ENCODE peak calls at places on chromosomes 16 and 17, in six cellular contexts. F is MM.1S; T is Peyer's patch; M is left ventricle myocardium inferior; A is HepG2; K is CD4-positive, CD25-positive, alpha-beta regulatory T cell. Y is an unnamed sample. For H3K4me1, the result is how much of the 10 kb centered on the place peaks cover.

GRCh38 chr17:27315322-27315721 is 21.4 kb downstream of the WSB1 start:
- DNase-seq in F (no peak), T (peak), K (no peak), A (no peak), M (peak), Y (no peak)

GRCh38 chr16:67092227-67092626 is 17.5 kb upstream of the PHAF1 start:
- DNase-seq in A (no peak), M (no peak), K (no peak), F (no peak), T (no peak), Y (no peak)

GRCh38 chr16:61715392-61715791 is 320.8 kb downstream of the CDH8 start:
- DNase-seq in T (no peak), K (no peak), F (no peak), A (no peak), M (no peak), Y (no peak)

GRCh38 chr16:1741553-1742165 is 29.7 kb downstream of the NME3 start:
- DNase-seq in F (no peak), K (no peak), T (no peak), M (no peak), A (no peak), Y (no peak)

GRCh38 chr17:68849673-68850260 is 105.4 kb downstream of the ABCA8 start:
- DNase-seq in K (no peak), F (no peak), T (no peak), M (no peak), A (no peak), Y (no peak)

GRCh38 chr17:55742272-55743102 is 8.4 kb upstream of the PCTP start:
- DNase-seq in T (no peak), K (no peak), A (peak), M (no peak), F (peak), Y (no peak)

GRCh38 chr16:73019456-73020362 is 28.2 kb downstream of the ZFHX3 start:
- DNase-seq in A (no peak), T (peak), F (no peak), M (no peak), K (no peak), Y (no peak)

GRCh38 chr16:11542069-11542775 is 44.5 kb downstream of the LITAF start:
- DNase-seq in K (no peak), T (no peak), M (no peak), F (no peak), A (no peak), Y (no peak)

GRCh38 chr16:47644661-47645060 is 183.5 kb downstream of the PHKB start:
- DNase-seq in F (no peak), A (no peak), M (no peak), T (no peak), K (no peak), Y (no peak)

GRCh38 chr16:75022567-75022966 is 23.7 kb downstream of the ZNRF1 start:
- DNase-seq in K (no peak), A (no peak), F (no peak), T (no peak), M (no peak), Y (no peak)

GRCh38 chr17:55273579-55274370 is 9.0 kb downstream of the HLF start:
- DNase-seq in F (no peak), T (peak), M (peak), A (no peak), K (no peak), Y (no peak)

GRCh38 chr17:81921531-81921862 is 3.5 kb upstream of the SIRT7 start:
- DNase-seq in K (no peak), M (no peak), F (no peak), A (no peak), T (no peak), Y (no peak)

GRCh38 chr16:12096162-12096781 is 119.7 kb downstream of the SNX29 start:
- DNase-seq in F (no peak), T (no peak), K (no peak), M (no peak), A (no peak), Y (no peak)

GRCh38 chr17:3556905-3557767 is 476 bp downstream of the TRPV3 start:
- DNase-seq in A (no peak), K (no peak), F (peak), T (peak), M (no peak), Y (no peak)

GRCh38 chr16:17469011-17469741 is 1.6 kb downstream of the XYLT1 start:
- DNase-seq in A (no peak), F (peak), M (no peak), K (no peak), T (peak), Y (no peak)

GRCh38 chr17:78324391-78325075 is 35.3 kb downstream of the SOCS3 start:
- DNase-seq in F (no peak), M (peak), K (no peak), A (no peak), T (peak), Y (no peak)

GRCh38 chr16:55126456-55126855 is 195.8 kb downstream of the IRX5 start:
- DNase-seq in T (no peak), A (no peak), K (no peak), F (no peak), M (no peak), Y (no peak)

GRCh38 chr17:39951924-39952664 is 10.7 kb upstream of the GSDMA start:
- DNase-seq in T (peak), A (no peak), K (no peak), F (no peak), M (no peak), Y (no peak)

GRCh38 chr17:74549343-74549742 is 3.4 kb upstream of the CD300C start:
- DNase-seq in M (no peak), T (no peak), F (no peak), K (no peak), A (no peak), Y (no peak)

GRCh38 chr16:89785523-89786155 is 30.8 kb downstream of the FANCA start:
- DNase-seq in T (peak), M (no peak), A (no peak), F (no peak), K (no peak), Y (peak)

GRCh38 chr17:78172284-78173024 is 4.1 kb downstream of the SYNGR2 start:
- DNase-seq in A (no peak), K (no peak), F (peak), M (peak), T (peak), Y (no peak)

GRCh38 chr17:40194821-40195220 is 17.6 kb downstream of the RAPGEFL1 start:
- DNase-seq in F (no peak), A (no peak), K (no peak), T (no peak), M (no peak), Y (no peak)

GRCh38 chr17:41665566-41666335 is 22.9 kb upstream of the EIF1 start:
- DNase-seq in K (peak), A (peak), M (peak), F (peak), T (peak), Y (peak)

GRCh38 chr17:67390646-67391480 is 13.8 kb downstream of the PITPNC1 start:
- DNase-seq in A (peak), K (peak), T (peak), F (no peak), M (no peak), Y (peak)

GRCh38 chr17:48637323-48638260 is 11.4 kb upstream of the HOXB9 start:
- DNase-seq in T (no peak), K (no peak), A (no peak), M (no peak), F (no peak), Y (no peak)

GRCh38 chr17:73820686-73821448 is 176.6 kb upstream of the SDK2 start:
- DNase-seq in M (no peak), A (no peak), T (no peak), F (no peak), K (no peak), Y (no peak)

GRCh38 chr17:17350491-17351355 is 47.5 kb downstream of the NT5M start:
- DNase-seq in K (no peak), F (no peak), A (no peak), M (no peak), T (peak), Y (no peak)

GRCh38 chr17:40104570-40105471 is 4.4 kb upstream of the NR1D1 start:
- DNase-seq in F (peak), T (no peak), M (peak), A (no peak), K (no peak), Y (no peak)

GRCh38 chr17:66338937-66339336 is 36.5 kb downstream of the PRKCA start:
- DNase-seq in K (no peak), M (no peak), T (no peak), F (no peak), A (no peak), Y (no peak)

GRCh38 chr17:58541249-58541648 is 26.8 kb upstream of the MTMR4 start:
- DNase-seq in A (no peak), T (no peak), K (no peak), F (peak), M (no peak), Y (no peak)

GRCh38 chr17:61536417-61536955 is 54.5 kb downstream of the NACA2 start:
- DNase-seq in M (no peak), F (no peak), A (no peak), T (no peak), K (no peak), Y (no peak)

GRCh38 chr16:69031877-69032301 is 73.6 kb upstream of the HAS3 start:
- DNase-seq in T (peak), A (peak), F (no peak), K (no peak), M (no peak), Y (no peak)

GRCh38 chr16:89798126-89798525 is 18.3 kb downstream of the FANCA start:
- DNase-seq in M (no peak), F (no peak), T (no peak), A (no peak), K (no peak), Y (no peak)

GRCh38 chr17:75209061-75209460 is 3.6 kb downstream of the NUP85 start:
- DNase-seq in A (no peak), K (no peak), T (no peak), M (no peak), F (no peak), Y (no peak)

GRCh38 chr16:66845791-66846221 is 1.6 kb downstream of the CA7 start:
- DNase-seq in M (no peak), K (no peak), T (peak), F (no peak), A (no peak), Y (no peak)

GRCh38 chr17:58232707-58233156 is 5.7 kb upstream of the LPO start:
- DNase-seq in T (no peak), K (no peak), F (peak), A (no peak), M (no peak), Y (no peak)

GRCh38 chr17:80596760-80597608 is 52.3 kb downstream of the RPTOR start:
- DNase-seq in F (no peak), K (no peak), M (no peak), T (no peak), A (no peak), Y (no peak)

GRCh38 chr17:10033982-10034381 is 128.9 kb upstream of the RCVRN start:
- DNase-seq in M (no peak), K (no peak), A (no peak), F (no peak), T (no peak), Y (no peak)
- H3K4me3 ChIP-seq in M (peak), K (no peak), A (no peak), F (no peak), T (no peak), Y (no peak)

GRCh38 chr17:28416703-28417311 is 10.8 kb upstream of the SLC46A1 start:
- DNase-seq in A (peak), F (peak), T (peak), M (no peak), K (peak), Y (peak)

GRCh38 chr17:28412131-28412530 is 6.1 kb upstream of the SLC46A1 start:
- DNase-seq in T (no peak), M (no peak), A (no peak), F (no peak), K (no peak), Y (no peak)

GRCh38 chr17:28421775-28422305 is 15.8 kb upstream of the SLC46A1 start:
- DNase-seq in F (no peak), K (no peak), T (no peak), M (no peak), A (no peak), Y (no peak)

GRCh38 chr17:28413804-28414203 is 7.8 kb upstream of the SLC46A1 start:
- DNase-seq in A (no peak), K (no peak), T (no peak), F (no peak), M (no peak), Y (no peak)

DNA sequence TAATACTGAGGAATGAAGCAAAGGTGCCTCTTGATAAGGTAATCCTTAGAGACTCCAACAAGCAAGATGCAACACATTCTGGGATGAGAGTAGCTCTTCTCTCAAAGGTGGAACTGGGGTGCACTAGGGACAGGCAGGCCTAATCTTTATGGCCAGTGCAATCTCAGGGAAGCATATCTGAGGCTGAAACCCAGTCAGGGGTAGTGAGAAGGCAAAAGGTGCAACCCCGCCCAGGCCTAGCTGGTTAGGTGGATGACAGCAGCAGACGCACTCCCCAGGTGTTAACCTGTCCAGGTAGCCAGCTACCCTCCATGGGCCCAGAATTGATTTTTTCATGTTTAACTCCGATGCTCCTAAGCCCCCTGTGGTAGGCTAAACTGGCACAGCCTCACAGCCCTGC is 9.9 kb upstream of the SLC46A1 start:
- DNase-seq in F (no peak), A (no peak), K (no peak), M (no peak), T (no peak), Y (no peak)
- H3K4me1 ChIP-seq in F (under half), A (under half), K (under half), M (under half), T (under half), Y (under half)

DNA sequence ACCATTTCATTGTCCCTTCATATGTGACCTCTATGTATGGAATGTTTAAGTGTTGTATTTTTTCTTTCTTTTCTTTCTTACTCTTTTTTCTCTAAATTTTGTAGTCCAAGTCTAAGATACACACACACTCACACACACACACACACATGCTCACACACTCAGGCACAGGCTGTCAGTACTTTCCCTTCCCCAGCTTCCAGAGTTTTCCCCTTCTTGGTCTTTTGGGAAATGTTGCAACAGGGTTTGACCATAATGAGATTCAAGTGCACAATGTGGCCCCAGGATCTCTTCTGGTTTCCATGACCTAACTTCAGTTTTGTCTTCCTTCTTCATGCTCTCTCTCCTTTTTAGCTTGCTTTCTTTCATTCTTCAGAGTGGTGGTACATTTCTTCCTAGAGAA is 289.8 kb upstream of the FOXF1 start:
- DNase-seq in K (no peak), F (no peak), T (no peak), M (no peak), A (no peak), Y (no peak)
- H3K4me3 ChIP-seq in K (no peak), F (no peak), T (no peak), M (no peak), A (no peak), Y (no peak)

DNA sequence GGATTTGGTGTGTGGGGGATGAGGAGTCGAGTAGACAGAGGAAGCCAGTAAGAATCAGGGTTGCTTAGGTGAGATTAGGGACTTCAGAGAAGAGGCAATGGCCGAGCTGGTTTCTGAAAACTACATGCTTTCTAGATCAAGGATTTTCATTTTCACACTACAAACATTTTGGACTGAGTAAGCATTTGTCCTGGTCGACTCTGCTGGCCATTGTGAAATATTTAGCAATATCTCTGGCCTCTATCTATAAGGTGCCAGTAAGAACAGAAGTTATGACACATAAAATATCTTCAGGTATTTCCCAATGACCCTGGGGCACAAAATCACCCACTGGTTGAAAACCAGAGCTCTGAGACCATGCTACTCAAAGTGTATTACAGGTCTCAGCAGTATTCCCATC is 1275.1 kb upstream of the CDH8 start:
- DNase-seq in F (no peak), M (no peak), K (no peak), A (no peak), T (no peak), Y (no peak)
- H3K4me1 ChIP-seq in F (under half), M (under half), K (under half), A (under half), T (under half), Y (under half)

DNA sequence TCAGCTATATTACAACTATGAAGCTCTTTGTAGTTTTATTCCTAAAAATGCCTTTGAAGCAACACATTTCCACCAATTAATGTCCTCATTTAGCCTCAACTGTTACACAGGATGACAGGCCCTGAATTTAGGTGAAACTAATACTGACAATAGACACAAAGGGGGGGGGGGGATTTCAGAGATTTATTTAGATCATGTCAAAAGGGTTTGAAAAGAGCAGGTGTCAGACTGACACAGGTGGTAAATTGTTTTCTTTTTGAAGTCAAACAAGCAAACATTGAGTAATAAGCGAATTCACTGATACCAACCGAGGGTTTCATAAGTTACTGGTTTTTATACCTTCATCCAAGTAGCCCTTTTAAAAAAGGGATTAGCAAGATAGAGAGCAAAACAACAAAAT is 40.8 kb downstream of the KANSL1 start:
- DNase-seq in A (no peak), K (no peak), F (peak), M (no peak), T (no peak), Y (no peak)
- H3K4me3 ChIP-seq in A (no peak), K (peak), F (no peak), M (no peak), T (no peak), Y (no peak)

DNA sequence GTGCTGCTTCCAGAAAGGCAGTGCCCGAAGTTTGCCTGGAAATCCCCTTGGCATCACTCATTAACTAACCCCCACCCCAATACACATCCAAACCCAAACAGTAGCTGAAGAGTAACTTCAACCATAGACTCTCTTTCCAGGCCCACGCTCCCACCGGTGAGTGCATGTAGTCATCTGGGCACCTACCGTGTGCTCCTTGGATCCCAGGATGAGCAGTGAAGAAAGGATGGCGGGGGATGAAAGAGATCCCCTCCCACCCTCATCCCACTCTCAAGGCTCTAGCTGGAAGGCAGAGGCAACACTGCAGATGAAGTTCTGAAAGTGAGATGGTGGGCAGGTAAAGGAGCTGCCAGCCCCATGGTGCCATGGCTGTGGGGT is 305.0 kb downstream of the SOX9 start:
- DNase-seq in K (no peak), T (no peak), F (no peak), A (no peak), M (no peak), Y (no peak)
- H3K4me1 ChIP-seq in K (under half), T (under half), F (under half), A (half or more), M (under half), Y (under half)

GRCh38 chr17:35390663-35391062 is 17.2 kb upstream of the SLFN11 start:
- DNase-seq in F (no peak), K (no peak), M (no peak), T (no peak), A (no peak), Y (no peak)

GRCh38 chr17:35387496-35387895 is 14.1 kb upstream of the SLFN11 start:
- DNase-seq in K (no peak), A (no peak), F (no peak), T (no peak), M (no peak), Y (no peak)

GRCh38 chr17:35390156-35390555 is 16.7 kb upstream of the SLFN11 start:
- DNase-seq in F (no peak), M (no peak), T (no peak), A (no peak), K (no peak), Y (no peak)
- H3K4me3 ChIP-seq in F (no peak), M (no peak), T (no peak), A (no peak), K (no peak), Y (no peak)

GRCh38 chr16:86202267-86202666 is 303.3 kb downstream of the IRF8 start:
- DNase-seq in F (no peak), K (no peak), T (no peak), M (no peak), A (no peak), Y (no peak)
- H3K4me1 ChIP-seq in F (under half), K (under half), T (under half), M (under half), A (under half), Y (under half)

DNA sequence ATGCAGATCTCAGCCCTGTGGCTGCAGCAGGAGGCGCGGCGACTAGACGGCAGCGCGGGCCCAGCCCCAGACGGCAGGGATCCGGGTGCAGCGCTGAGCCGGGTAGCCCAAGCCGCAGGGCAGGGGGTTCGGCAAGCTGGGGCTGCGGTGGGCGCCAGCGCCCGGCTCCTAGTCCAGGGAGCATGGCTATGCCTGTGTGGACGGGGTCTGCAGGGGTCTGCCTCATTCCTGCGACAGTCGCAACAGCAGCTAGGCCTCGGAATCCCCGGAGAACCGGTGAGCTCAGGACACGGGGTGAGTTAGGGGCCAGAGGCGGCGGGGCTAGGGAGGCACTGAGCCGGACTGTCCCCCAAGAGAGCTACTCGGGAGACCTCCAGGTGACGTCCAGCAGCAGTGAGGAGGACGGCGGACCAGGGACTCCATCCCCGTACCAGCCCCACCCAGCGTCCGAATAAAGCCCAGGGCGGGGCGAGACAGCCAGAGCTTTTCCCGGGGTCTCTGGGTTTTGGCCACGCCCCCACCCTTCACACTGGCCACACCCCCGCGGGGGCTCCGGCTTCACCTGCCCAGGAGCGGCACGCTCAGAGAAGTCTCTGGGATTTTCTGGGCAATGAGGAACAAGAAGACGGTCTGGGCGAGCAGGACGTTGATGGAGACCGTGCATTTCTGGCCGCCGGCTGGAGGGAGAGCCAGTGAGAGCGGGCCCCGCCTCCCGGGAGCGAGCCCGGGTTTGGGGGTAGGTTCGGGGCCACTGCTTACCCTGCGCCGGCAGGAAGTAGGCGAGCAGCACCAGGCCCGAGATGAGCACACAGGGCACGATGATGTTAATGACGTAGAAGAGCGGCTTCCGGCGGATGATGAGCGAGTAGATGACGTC is 1.1 kb downstream of the C17orf107 start:
- DNase-seq in A (no peak), T (peak), K (peak), F (no peak), M (no peak), Y (peak)
- H3K4me3 ChIP-seq in A (no peak), T (peak), K (no peak), F (no peak), M (peak), Y (peak)

Y was measured in CD8-positive, alpha-beta T cell.